ENCODE peak calls at places on chromosome 19, in eight cellular contexts. X is heart left ventricle; R is left lung; K is endothelial cell of umbilical vein; S is iPS DF 6.9; E is naive thymus-derived CD4-positive, alpha-beta T cell; N is right lobe of liver; U is K562. B is an unnamed sample. For H3K9me3 and H3K4me1, the result is how much of the 10 kb centered on the place peaks cover.

GRCh38 chr19:11024259-11024658 is 63.4 kb downstream of the SMARCA4 start:
- DNase-seq in N (peak), R (no peak), U (no peak), K (no peak), X (no peak), E (no peak), S (no peak), B (no peak)

GRCh38 chr19:17196610-17197009 is 18.5 kb upstream of the USE1 start:
- DNase-seq in N (no peak), E (no peak), U (no peak), X (no peak), K (no peak), S (no peak), R (no peak), B (no peak)

GRCh38 chr19:56822755-56823154 is 17.8 kb downstream of the PEG3 start:
- DNase-seq in U (no peak), R (peak), X (no peak), K (no peak), E (no peak), N (no peak), S (no peak), B (no peak)

GRCh38 chr19:31983647-31984046 is 361.8 kb upstream of the ZNF507 start:
- DNase-seq in K (no peak), R (no peak), S (no peak), E (no peak), U (no peak), N (no peak), X (no peak), B (no peak)

GRCh38 chr19:21474671-21475181 is 30.7 kb upstream of the ZNF429 start:
- DNase-seq in X (peak), S (no peak), N (peak), U (no peak), E (peak), K (no peak), R (peak), B (peak)

GRCh38 chr19:3404324-3405260 is 38.2 kb downstream of the NFIC start:
- DNase-seq in U (no peak), S (no peak), K (peak), R (peak), X (peak), E (no peak), N (peak), B (peak)

GRCh38 chr19:43564800-43565199 is 10.5 kb downstream of the XRCC1 start:
- DNase-seq in X (no peak), U (no peak), K (no peak), R (no peak), S (no peak), E (no peak), N (no peak), B (no peak)

GRCh38 chr19:44050740-44051653 is 839 bp upstream of the ZNF223 start:
- DNase-seq in K (no peak), R (no peak), U (no peak), S (no peak), N (no peak), E (peak), X (no peak), B (peak)

GRCh38 chr19:24059572-24060295 is 27.3 kb upstream of the ZNF254 start:
- DNase-seq in U (no peak), N (no peak), K (no peak), X (no peak), E (no peak), S (no peak), R (no peak), B (no peak)

GRCh38 chr19:15114153-15114540 is 6.9 kb downstream of the SYDE1 start:
- DNase-seq in X (no peak), U (no peak), R (no peak), N (no peak), E (no peak), S (no peak), K (no peak), B (no peak)

GRCh38 chr19:15142313-15142712 is 35.1 kb downstream of the SYDE1 start:
- DNase-seq in U (no peak), S (no peak), E (no peak), N (no peak), R (no peak), K (no peak), X (no peak), B (no peak)

GRCh38 chr19:3397266-3398022 is 31.1 kb downstream of the NFIC start:
- DNase-seq in S (no peak), U (peak), R (no peak), X (no peak), K (no peak), N (peak), E (no peak), B (peak)

GRCh38 chr19:46197314-46198070 is 32.0 kb upstream of the IGFL1 start:
- DNase-seq in E (no peak), N (no peak), R (no peak), S (no peak), K (no peak), U (no peak), X (no peak), B (no peak)

GRCh38 chr19:3270908-3271307 is 46.4 kb downstream of the CELF5 start:
- DNase-seq in U (peak), E (peak), R (no peak), N (no peak), K (no peak), S (no peak), X (no peak), B (no peak)

GRCh38 chr19:33670398-33670797 is 48.6 kb downstream of the CHST8 start:
- DNase-seq in X (peak), R (no peak), E (no peak), K (no peak), S (no peak), U (no peak), N (peak), B (no peak)

GRCh38 chr19:57888494-57889231 is at the start of gene ZNF814:
- DNase-seq in E (peak), N (peak), U (no peak), X (peak), K (peak), S (peak), R (peak), B (peak)

GRCh38 chr19:33266971-33267484 is 35.3 kb downstream of the CEBPA start:
- DNase-seq in U (no peak), K (no peak), S (no peak), N (no peak), E (no peak), R (peak), X (peak), B (no peak)

GRCh38 chr19:18069383-18069782 is 17.4 kb downstream of the IL12RB1 start:
- DNase-seq in X (no peak), E (no peak), K (no peak), S (no peak), R (no peak), U (no peak), N (no peak), B (no peak)

GRCh38 chr19:31538879-31539278 is 189.6 kb upstream of the TSHZ3 start:
- DNase-seq in S (no peak), U (no peak), K (no peak), R (no peak), X (no peak), N (no peak), E (no peak), B (no peak)

GRCh38 chr19:5891938-5892771 is 11.4 kb downstream of the NDUFA11 start:
- DNase-seq in E (no peak), K (peak), X (no peak), N (no peak), R (peak), U (peak), S (no peak), B (peak)

GRCh38 chr19:16037424-16038195 is 38.7 kb upstream of the TPM4 start:
- DNase-seq in X (no peak), E (no peak), R (no peak), K (no peak), S (no peak), N (peak), U (no peak), B (no peak)

GRCh38 chr19:44212865-44213346 is 574 bp downstream of the ZNF227 start:
- DNase-seq in U (peak), S (no peak), K (peak), R (no peak), E (no peak), N (no peak), X (no peak), B (no peak)

GRCh38 chr19:55552620-55553019 is 7.3 kb upstream of the SBK3 start:
- DNase-seq in E (no peak), U (no peak), S (no peak), K (no peak), X (peak), N (no peak), R (no peak), B (no peak)

GRCh38 chr19:6126335-6126974 is 9.0 kb upstream of the ACSBG2 start:
- DNase-seq in X (no peak), E (peak), U (peak), N (no peak), R (no peak), S (no peak), K (peak), B (no peak)

GRCh38 chr19:33264881-33265445 is 37.4 kb downstream of the CEBPA start:
- DNase-seq in E (no peak), S (no peak), K (no peak), N (no peak), U (no peak), R (peak), X (no peak), B (no peak)

GRCh38 chr19:5680083-5680436 is 256 bp downstream of the MICOS13 start:
- DNase-seq in E (no peak), K (no peak), N (no peak), U (no peak), S (no peak), X (no peak), R (peak), B (peak)

GRCh38 chr19:43789029-43789428 is 8.3 kb upstream of the KCNN4 start:
- DNase-seq in K (peak), R (no peak), U (no peak), E (no peak), N (no peak), X (no peak), S (no peak), B (no peak)

GRCh38 chr19:2540646-2541454 is 64.9 kb downstream of the GADD45B start:
- DNase-seq in U (no peak), R (peak), K (peak), X (peak), S (peak), E (no peak), N (peak), B (peak)

GRCh38 chr19:1526066-1526778 is 2.3 kb downstream of the PLK5 start:
- DNase-seq in U (no peak), R (peak), E (no peak), X (no peak), S (no peak), K (no peak), N (no peak), B (no peak)

GRCh38 chr19:40512473-40513344 is 45.9 kb downstream of the SPTBN4 start:
- DNase-seq in E (no peak), X (no peak), K (no peak), N (no peak), S (no peak), U (no peak), R (no peak), B (no peak)

GRCh38 chr19:5456130-5456835 is 1.1 kb downstream of the ZNRF4 start:
- DNase-seq in R (no peak), U (no peak), S (no peak), K (no peak), X (no peak), E (no peak), N (no peak), B (no peak)

GRCh38 chr19:52070496-52070895 is 21.9 kb upstream of the ZNF432 start:
- DNase-seq in E (no peak), X (no peak), N (no peak), R (no peak), S (no peak), K (no peak), U (no peak), B (no peak)
- H3K9me3 ChIP-seq in E (under half), X (under half), N (under half), R (half or more), S (under half), K (under half), U (under half), B (half or more)

DNA sequence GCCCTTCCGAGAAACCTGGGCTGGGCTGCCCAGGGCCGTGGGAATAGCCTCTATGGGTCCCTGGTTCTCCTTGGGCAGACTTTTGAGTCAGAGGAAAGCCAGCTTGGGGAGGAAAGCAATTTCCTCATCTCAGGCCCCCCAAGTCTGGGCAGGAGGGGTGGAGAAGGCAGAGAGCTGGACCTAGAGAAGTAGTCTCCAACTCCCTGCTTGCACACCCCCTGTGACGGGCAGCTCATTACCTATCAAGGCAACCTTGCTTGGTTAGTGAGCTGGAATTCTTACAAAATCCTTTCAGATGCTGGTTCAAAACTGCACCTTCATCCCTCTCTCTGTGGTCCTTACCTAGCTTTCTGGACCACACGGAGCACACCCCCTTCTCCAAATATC is 33.9 kb downstream of the ACTL9 start:
- DNase-seq in U (no peak), N (no peak), X (no peak), E (no peak), K (no peak), S (no peak), R (no peak), B (no peak)
- H3K4me1 ChIP-seq in U (under half), N (under half), X (under half), E (under half), K (under half), S (under half), R (under half), B (under half)

GRCh38 chr19:54102421-54103169 is at the start of gene NDUFA3:
- DNase-seq in N (peak), E (peak), R (peak), U (peak), S (peak), X (peak), K (peak), B (peak)

GRCh38 chr19:54094601-54095000 is 6.0 kb downstream of the OSCAR start:
- DNase-seq in S (no peak), U (no peak), E (no peak), R (no peak), K (no peak), X (no peak), N (no peak), B (no peak)

GRCh38 chr19:54100560-54100959 is at the start of gene OSCAR:
- DNase-seq in X (peak), S (no peak), R (peak), E (no peak), N (no peak), U (no peak), K (no peak), B (no peak)

GRCh38 chr19:54095136-54095858 is 5.3 kb downstream of the OSCAR start:
- DNase-seq in X (no peak), N (no peak), R (peak), S (no peak), U (no peak), E (no peak), K (no peak), B (no peak)

DNA sequence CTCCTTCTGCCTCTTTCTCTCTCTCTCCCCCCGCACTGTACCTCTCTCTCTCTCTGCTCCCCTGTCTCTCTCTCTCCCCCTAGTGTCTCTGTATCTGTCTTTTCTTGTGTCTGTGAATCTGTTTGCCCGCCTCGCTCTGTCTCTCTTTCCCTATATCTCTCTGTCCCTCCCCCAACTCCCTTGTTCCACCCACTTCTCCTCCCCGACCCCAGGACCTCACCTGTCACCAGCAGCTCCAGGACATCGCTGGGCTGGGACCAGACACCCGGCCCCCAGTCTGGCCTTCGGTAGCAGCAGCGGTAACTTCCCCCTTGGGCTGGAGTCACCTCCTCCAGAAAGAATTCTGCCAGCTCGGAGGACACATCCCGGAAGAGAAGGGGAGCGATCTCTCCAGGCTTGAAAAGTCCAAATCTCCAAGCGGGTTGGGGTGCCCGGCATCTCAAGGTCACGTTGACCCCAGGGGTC is 3.9 kb downstream of the OSCAR start:
- DNase-seq in N (no peak), S (no peak), X (peak), E (no peak), R (peak), U (peak), K (no peak), B (no peak)
- H3K4me3 ChIP-seq in N (no peak), S (peak), X (peak), E (no peak), R (no peak), U (peak), K (no peak), B (no peak)

DNA sequence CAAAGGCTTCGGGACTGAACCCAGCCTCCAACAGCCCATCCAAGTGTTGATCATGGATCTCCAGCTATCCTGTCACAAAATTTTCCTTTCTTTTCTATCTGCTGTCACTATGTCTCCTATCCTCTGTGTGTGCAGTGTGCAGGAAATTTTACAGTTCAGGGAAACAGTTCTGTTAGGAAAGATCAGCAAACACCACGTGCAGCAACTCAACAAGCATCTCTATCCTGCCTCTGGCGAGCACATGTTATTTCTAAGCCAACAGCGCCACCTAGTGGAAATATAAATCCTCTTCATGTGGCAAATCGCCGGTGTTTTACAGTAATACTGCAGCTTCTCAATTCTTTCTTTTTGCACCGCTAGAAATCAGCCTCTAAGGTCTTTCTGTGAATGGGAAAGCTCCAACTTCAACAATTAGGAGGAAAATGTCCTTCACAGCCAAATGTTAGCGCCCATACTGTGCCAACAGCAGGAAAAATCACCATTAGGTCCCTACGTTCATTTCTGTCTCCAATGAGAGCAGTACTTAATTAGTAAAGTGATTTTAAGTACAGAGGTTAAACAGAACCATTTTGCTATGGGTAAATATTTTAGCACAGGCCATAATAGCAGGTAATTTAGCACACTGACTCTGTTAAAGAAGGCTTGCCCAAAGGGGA is 21.3 kb upstream of the ZNF181 start:
- DNase-seq in E (peak), S (no peak), N (peak), R (no peak), X (no peak), U (peak), K (peak), B (peak)
- H3K9me3 ChIP-seq in E (under half), S (under half), N (under half), R (under half), X (under half), U (under half), K (under half), B (under half)

GRCh38 chr19:49555600-49556411 is 24.6 kb downstream of the NOSIP start:
- DNase-seq in U (peak), E (peak), K (peak), N (peak), S (no peak), X (peak), R (peak), B (peak)

GRCh38 chr19:49553451-49554271 is 25.9 kb downstream of the RCN3 start:
- DNase-seq in R (no peak), N (no peak), X (no peak), K (peak), S (no peak), E (no peak), U (no peak), B (peak)

GRCh38 chr19:49554701-49555181 is 25.6 kb downstream of the NOSIP start:
- DNase-seq in U (no peak), E (peak), N (no peak), R (no peak), S (no peak), X (peak), K (peak), B (peak)

GRCh38 chr19:49551531-49551930 is 23.7 kb downstream of the RCN3 start:
- DNase-seq in N (no peak), R (no peak), S (no peak), U (no peak), X (no peak), E (no peak), K (no peak), B (no peak)

DNA sequence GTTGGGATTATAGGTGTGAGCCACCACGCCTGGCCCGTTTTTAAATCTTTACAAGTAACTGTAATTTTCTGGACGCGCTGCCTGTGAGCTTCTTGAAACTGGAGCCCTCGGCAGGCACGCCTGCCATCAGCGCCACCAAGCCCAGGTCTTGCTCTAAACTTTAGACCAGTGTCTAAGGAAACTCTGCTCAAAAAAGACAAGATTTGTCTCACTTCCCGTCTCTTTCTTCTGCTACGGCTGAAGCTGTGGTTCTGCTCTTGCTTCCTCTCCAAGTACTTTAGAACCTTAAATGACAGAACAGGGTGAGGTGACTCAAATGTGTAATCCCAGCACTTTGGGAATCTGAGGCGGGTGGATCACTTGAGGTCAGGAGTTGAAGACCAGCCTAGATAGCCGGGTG is 24.9 kb downstream of the RCN3 start:
- DNase-seq in N (no peak), S (no peak), K (no peak), U (no peak), R (no peak), E (peak), X (no peak), B (peak)
- H3K4me1 ChIP-seq in N (under half), S (under half), K (under half), U (under half), R (under half), E (under half), X (under half), B (half or more)

GRCh38 chr19:47421244-47421786 is 2.0 kb upstream of the MEIS3 start:
- DNase-seq in N (no peak), K (no peak), E (no peak), U (no peak), X (no peak), S (no peak), R (no peak), B (no peak)
- H3K4me3 ChIP-seq in N (no peak), K (no peak), E (no peak), U (no peak), X (no peak), S (no peak), R (no peak), B (no peak)

DNA sequence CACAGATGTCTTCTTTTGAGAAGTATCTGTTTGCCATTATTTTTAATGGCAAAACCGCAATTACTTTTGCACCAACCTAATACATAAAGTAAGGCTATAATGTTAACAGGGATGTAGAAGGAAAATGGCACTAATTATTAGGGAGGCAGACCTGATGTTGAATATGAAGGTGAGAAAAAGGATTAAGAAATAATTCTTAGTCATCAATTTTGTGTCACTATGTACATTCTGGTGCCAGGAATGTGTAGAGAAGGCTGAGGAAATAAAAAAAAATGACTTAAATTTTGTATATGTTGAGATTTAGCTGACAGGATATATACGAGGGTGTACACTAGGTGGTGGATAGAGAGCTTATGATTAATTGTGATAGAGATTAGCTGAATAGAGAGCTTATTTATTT is 12.6 kb downstream of the ZNF585B start:
- DNase-seq in S (no peak), R (no peak), X (no peak), K (no peak), U (no peak), E (no peak), N (no peak), B (no peak)
- H3K9me3 ChIP-seq in S (under half), R (half or more), X (under half), K (under half), U (under half), E (under half), N (under half), B (half or more)

B was measured in mucosa of descending colon.